ENCODE peak calls at places on chromosomes 1 and 21, in ten cellular contexts. B, E, G, L, U, O, X, W, Y and Z are unnamed samples. For H3K36me3, the result is how much of the 10 kb centered on the place peaks cover.

GRCh38 chr1:11357291-11357690 is 84.3 kb downstream of the UBIAD1 start:
- DNase-seq in B (no peak), E (no peak), G (no peak), L (no peak), U (no peak), O (no peak), X (no peak), W (no peak), Y (no peak), Z (no peak)

GRCh38 chr1:159826436-159827101 is at the start of gene SLAMF8:
- DNase-seq in B (no peak), E (peak), G (peak), L (no peak), U (no peak), O (no peak), X (no peak), W (no peak), Y (no peak), Z (peak)

GRCh38 chr1:200282497-200283122 is 127.2 kb downstream of the ZNF281 start:
- DNase-seq in B (no peak), E (no peak), G (no peak), L (no peak), U (no peak), O (no peak), X (no peak), W (no peak), Y (no peak), Z (no peak)

GRCh38 chr1:83508485-83509151 is 490.3 kb downstream of the TTLL7 start:
- DNase-seq in B (peak), E (no peak), G (peak), L (no peak), U (no peak), O (no peak), X (peak), W (peak), Y (peak), Z (peak)

GRCh38 chr1:68228833-68229232 is 3.5 kb downstream of the WLS start:
- DNase-seq in B (no peak), E (no peak), G (no peak), L (no peak), U (no peak), O (no peak), X (peak), W (no peak), Y (no peak), Z (no peak)

GRCh38 chr1:115642168-115643072 is 650 bp downstream of the VANGL1 start:
- DNase-seq in B (no peak), E (no peak), G (peak), L (no peak), U (peak), O (peak), X (peak), W (peak), Y (peak), Z (no peak)

GRCh38 chr1:35835398-35835797 is 27.6 kb downstream of the AGO4 start:
- DNase-seq in B (peak), E (no peak), G (no peak), L (no peak), U (no peak), O (no peak), X (no peak), W (no peak), Y (peak), Z (no peak)

GRCh38 chr21:44285102-44285501 is 574 bp upstream of the AIRE start:
- DNase-seq in B (no peak), E (no peak), G (no peak), L (no peak), U (no peak), O (no peak), X (no peak), W (no peak), Y (no peak), Z (no peak)

GRCh38 chr1:151001592-151001991 is 5.1 kb downstream of the MINDY1 start:
- DNase-seq in B (no peak), E (no peak), G (no peak), L (no peak), U (no peak), O (no peak), X (no peak), W (no peak), Y (no peak), Z (no peak)

GRCh38 chr1:228341814-228342626 is 64.6 kb downstream of the TRIM11 start:
- DNase-seq in B (no peak), E (no peak), G (peak), L (no peak), U (peak), O (no peak), X (no peak), W (no peak), Y (no peak), Z (no peak)

GRCh38 chr1:31627930-31628421 is 10.5 kb downstream of the HCRTR1 start:
- DNase-seq in B (no peak), E (no peak), G (peak), L (no peak), U (no peak), O (peak), X (no peak), W (no peak), Y (no peak), Z (no peak)

GRCh38 chr1:54996359-54996868 is 2.3 kb upstream of the BSND start:
- DNase-seq in B (peak), E (peak), G (peak), L (peak), U (peak), O (peak), X (peak), W (peak), Y (peak), Z (peak)

GRCh38 chr1:94258873-94259331 is 21.5 kb upstream of the ARHGAP29 start:
- DNase-seq in B (no peak), E (no peak), G (peak), L (no peak), U (no peak), O (peak), X (peak), W (no peak), Y (peak), Z (no peak)

GRCh38 chr1:38533772-38534472 is 325.6 kb downstream of the RRAGC start:
- DNase-seq in B (no peak), E (no peak), G (no peak), L (no peak), U (no peak), O (no peak), X (no peak), W (no peak), Y (peak), Z (no peak)

GRCh38 chr1:41200728-41201127 is 41.4 kb downstream of the SCMH1 start:
- DNase-seq in B (no peak), E (no peak), G (no peak), L (no peak), U (no peak), O (no peak), X (no peak), W (no peak), Y (no peak), Z (no peak)
- H3K36me3 ChIP-seq in B (under half), E (under half), G (under half), L (under half), U (under half), O (under half), X (under half), W (under half), Y (under half), Z (under half)

GRCh38 chr1:26541816-26542711 is 12.5 kb downstream of the RPS6KA1 start:
- DNase-seq in B (peak), E (peak), G (peak), L (peak), U (peak), O (peak), X (peak), W (peak), Y (peak), Z (peak)
- H3K4me3 ChIP-seq in B (no peak), E (peak), G (no peak), L (peak), U (no peak), O (no peak), X (no peak), W (no peak), Y (no peak), Z (peak)

GRCh38 chr21:32674038-32674437 is 53.8 kb downstream of the SYNJ1 start:
- DNase-seq in B (no peak), E (no peak), G (no peak), L (no peak), U (no peak), O (no peak), X (no peak), W (no peak), Y (no peak), Z (no peak)
- H3K36me3 ChIP-seq in B (under half), E (under half), G (half or more), L (under half), U (under half), O (under half), X (under half), W (under half), Y (under half), Z (under half)

DNA sequence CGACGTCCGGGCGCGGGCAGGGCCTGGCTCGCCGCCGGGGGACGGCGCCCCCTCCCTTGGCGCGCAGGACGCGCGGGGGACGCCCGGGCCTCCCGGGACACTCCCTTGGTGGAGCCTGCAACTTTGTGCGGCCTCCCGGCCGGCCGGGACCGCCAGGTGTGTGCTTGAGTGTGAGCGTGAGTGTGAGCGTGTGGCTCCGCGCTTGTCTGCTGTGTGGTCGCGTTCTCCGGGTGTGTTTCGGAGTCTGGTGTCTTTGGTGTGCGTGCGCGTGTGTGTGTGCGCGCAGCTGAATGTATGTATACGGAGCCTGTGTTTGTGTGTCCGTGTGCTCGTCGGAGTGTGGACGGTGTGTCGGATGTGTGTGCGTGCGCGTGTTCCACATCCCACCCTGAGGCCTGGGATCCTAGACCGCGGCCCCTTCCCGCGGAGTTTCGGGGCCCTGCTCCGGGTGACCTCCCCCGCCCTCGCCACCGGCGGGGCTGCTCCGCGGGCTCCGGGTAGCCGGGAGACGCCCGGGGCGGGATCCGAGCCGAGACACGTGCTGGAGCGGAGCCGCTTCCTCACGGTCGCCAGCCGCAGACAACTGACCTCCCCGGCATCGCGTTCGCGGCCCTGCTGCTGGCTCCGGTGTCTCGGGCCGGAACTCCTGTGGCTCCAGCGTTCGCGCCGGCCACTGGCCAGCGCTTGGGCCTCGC is 1.7 kb downstream of the PTPRU start:
- DNase-seq in B (no peak), E (no peak), G (peak), L (no peak), U (peak), O (peak), X (no peak), W (peak), Y (peak), Z (no peak)
- H3K4me3 ChIP-seq in B (peak), E (peak), G (peak), L (no peak), U (peak), O (peak), X (peak), W (peak), Y (peak), Z (no peak)

GRCh38 chr1:21219674-21220073 is 43.0 kb upstream of the EIF4G3 start:
- DNase-seq in B (no peak), E (no peak), G (no peak), L (no peak), U (no peak), O (no peak), X (no peak), W (no peak), Y (no peak), Z (no peak)
- H3K36me3 ChIP-seq in B (under half), E (under half), G (half or more), L (under half), U (under half), O (under half), X (half or more), W (under half), Y (under half), Z (half or more)